ENCODE peak calls at places on chromosomes 13 and 19, in four cellular contexts. One of them, this sample, is unnamed.

GRCh38 chr19:4144666-4145261 is 8.7 kb upstream of the CREB3L3 start:
- DNase-seq in endothelial cell: no peak
- DNase-seq in KG1: no peak
- DNase-seq in activated T-cell treated with anti-CD3 and anti-CD28 coated beads for 4 hours: no peak
- DNase-seq in this sample: no peak

GRCh38 chr13:35818577-35819165 is 312.5 kb downstream of the DCLK1 start:
- DNase-seq in endothelial cell: no peak
- DNase-seq in KG1: no peak
- DNase-seq in activated T-cell treated with anti-CD3 and anti-CD28 coated beads for 4 hours: no peak
- DNase-seq in this sample: peak; percentile 58

GRCh38 chr13:26653310-26653709 is 95.8 kb downstream of the WASF3 start:
- DNase-seq in endothelial cell: no peak
- DNase-seq in KG1: no peak
- DNase-seq in activated T-cell treated with anti-CD3 and anti-CD28 coated beads for 4 hours: no peak
- DNase-seq in this sample: no peak

GRCh38 chr19:1395194-1396018 is 5.9 kb downstream of the GAMT start:
- DNase-seq in endothelial cell: no peak
- DNase-seq in KG1: no peak
- DNase-seq in activated T-cell treated with anti-CD3 and anti-CD28 coated beads for 4 hours: no peak
- DNase-seq in this sample: no peak

GRCh38 chr13:43300817-43301216 is 277.4 kb downstream of the DNAJC15 start:
- DNase-seq in endothelial cell: no peak
- DNase-seq in KG1: no peak
- DNase-seq in activated T-cell treated with anti-CD3 and anti-CD28 coated beads for 4 hours: no peak
- DNase-seq in this sample: no peak

GRCh38 chr13:36134632-36135031 is 3.5 kb upstream of the DCLK1 start:
- DNase-seq in endothelial cell: no peak
- DNase-seq in KG1: no peak
- DNase-seq in activated T-cell treated with anti-CD3 and anti-CD28 coated beads for 4 hours: no peak
- DNase-seq in this sample: peak; percentile 10

GRCh38 chr13:51811046-51811445 is 7.1 kb upstream of the DHRS12 start:
- DNase-seq in endothelial cell: no peak
- DNase-seq in KG1: no peak
- DNase-seq in activated T-cell treated with anti-CD3 and anti-CD28 coated beads for 4 hours: no peak
- DNase-seq in this sample: no peak

GRCh38 chr13:77033717-77034302 is 6.9 kb upstream of the FBXL3 start:
- DNase-seq in endothelial cell: no peak
- DNase-seq in KG1: no peak
- DNase-seq in activated T-cell treated with anti-CD3 and anti-CD28 coated beads for 4 hours: no peak
- DNase-seq in this sample: no peak

GRCh38 chr13:102773441-102774209 is at the start of gene TEX30:
- DNase-seq in endothelial cell: peak; percentile 87
- DNase-seq in KG1: peak; percentile 50
- DNase-seq in activated T-cell treated with anti-CD3 and anti-CD28 coated beads for 4 hours: peak; percentile 85
- DNase-seq in this sample: peak; percentile 91

GRCh38 chr19:36054733-36055686 is at the start of gene WDR62:
- DNase-seq in endothelial cell: peak; percentile 94
- DNase-seq in KG1: peak; percentile 99
- DNase-seq in activated T-cell treated with anti-CD3 and anti-CD28 coated beads for 4 hours: peak; percentile 92
- DNase-seq in this sample: peak; percentile 98

GRCh38 chr19:40690050-40690698 is at the start of gene NUMBL:
- DNase-seq in endothelial cell: no peak
- DNase-seq in KG1: no peak
- DNase-seq in activated T-cell treated with anti-CD3 and anti-CD28 coated beads for 4 hours: no peak
- DNase-seq in this sample: no peak

GRCh38 chr13:30355405-30355741 is 48.0 kb upstream of the KATNAL1 start:
- DNase-seq in endothelial cell: peak; percentile 47
- DNase-seq in KG1: no peak
- DNase-seq in activated T-cell treated with anti-CD3 and anti-CD28 coated beads for 4 hours: peak; percentile 28
- DNase-seq in this sample: peak; percentile 34

GRCh38 chr19:44951179-44952159 is 3.7 kb upstream of the CLPTM1 start:
- DNase-seq in endothelial cell: peak; percentile 64
- DNase-seq in KG1: peak; percentile 44
- DNase-seq in activated T-cell treated with anti-CD3 and anti-CD28 coated beads for 4 hours: peak; percentile 51
- DNase-seq in this sample: peak; percentile 92

This sample was measured in neural progenitor cell.